ENCODE peak calls at places on chromosomes 3 and 15, in eight cellular contexts. C is spleen; W is CD4-positive, alpha-beta memory T cell; L is thoracic aorta; E is mesendoderm; Z is neuronal stem cell; R is Peyer's patch; O is hepatocyte. S is an unnamed sample.
A peak's percentile ranks its signal among the peaks of the same experiment; 100 is the strongest.

GRCh38 chr3:2847062-2847841 is 262.9 kb downstream of the IL5RA start:
- DNase-seq in C (no peak), W (no peak), L (no peak), E (no peak), Z (no peak), R (no peak), O (no peak), S (no peak)

GRCh38 chr3:193796089-193796488 is 203.1 kb downstream of the OPA1 start:
- DNase-seq in C (no peak), W (no peak), L (no peak), E (no peak), Z (no peak), R (no peak), O (no peak), S (no peak)

GRCh38 chr15:26974120-26974780 is 3.3 kb downstream of the GABRG3 start:
- DNase-seq in C (no peak), W (no peak), L (no peak), E (peak; percentile 69), Z (peak; percentile 37), R (no peak), O (peak; percentile 57), S (no peak)

GRCh38 chr3:27880969-27881892 is 159.1 kb upstream of the EOMES start:
- DNase-seq in C (peak; percentile 72), W (peak; percentile 65), L (no peak), E (peak; percentile 81), Z (no peak), R (peak; percentile 81), O (no peak), S (no peak)

GRCh38 chr3:28268989-28269388 is 27.6 kb downstream of the CMC1 start:
- DNase-seq in C (no peak), W (no peak), L (no peak), E (no peak), Z (no peak), R (no peak), O (no peak), S (no peak)

GRCh38 chr3:51621091-51621892 is 49.8 kb upstream of the TEX264 start:
- DNase-seq in C (no peak), W (no peak), L (no peak), E (peak; percentile 5), Z (no peak), R (no peak), O (no peak), S (no peak)

GRCh38 chr3:148008591-148008990 is 599.4 kb downstream of the ZIC1 start:
- DNase-seq in C (no peak), W (no peak), L (no peak), E (peak; percentile 75), Z (no peak), R (no peak), O (no peak), S (no peak)

GRCh38 chr3:13546667-13547171 is 2.2 kb upstream of the FBLN2 start:
- DNase-seq in C (no peak), W (no peak), L (no peak), E (peak; percentile 98), Z (no peak), R (no peak), O (peak; percentile 60), S (no peak)

GRCh38 chr3:55596212-55596611 is 109.1 kb upstream of the WNT5A start:
- DNase-seq in C (no peak), W (no peak), L (no peak), E (no peak), Z (no peak), R (no peak), O (no peak), S (no peak)

GRCh38 chr3:195802261-195802701 is 9.4 kb downstream of the MUC4 start:
- DNase-seq in C (peak; percentile 63), W (no peak), L (no peak), E (no peak), Z (no peak), R (peak; percentile 54), O (no peak), S (no peak)

GRCh38 chr15:96947830-96948229 is 617.3 kb downstream of the NR2F2 start:
- DNase-seq in C (no peak), W (no peak), L (no peak), E (peak; percentile 74), Z (peak; percentile 38), R (no peak), O (peak; percentile 44), S (no peak)

GRCh38 chr3:46423588-46423987 is 16.5 kb downstream of the CCRL2 start:
- DNase-seq in C (no peak), W (no peak), L (no peak), E (no peak), Z (no peak), R (no peak), O (no peak), S (no peak)

GRCh38 chr15:77030042-77030927 is 35.4 kb downstream of the PSTPIP1 start:
- DNase-seq in C (peak; percentile 78), W (no peak), L (no peak), E (no peak), Z (no peak), R (peak; percentile 59), O (no peak), S (no peak)

GRCh38 chr15:93378547-93378946 is 289.5 kb upstream of the RGMA start:
- DNase-seq in C (no peak), W (no peak), L (no peak), E (no peak), Z (no peak), R (no peak), O (no peak), S (no peak)

GRCh38 chr3:174046311-174046710 is 648.8 kb downstream of the NLGN1 start:
- DNase-seq in C (no peak), W (no peak), L (no peak), E (peak; percentile 60), Z (no peak), R (no peak), O (peak; percentile 42), S (no peak)

GRCh38 chr15:62691008-62691407 is 351.5 kb upstream of the TPM1 start:
- DNase-seq in C (no peak), W (no peak), L (no peak), E (no peak), Z (no peak), R (no peak), O (no peak), S (no peak)

GRCh38 chr15:40379853-40380252 is 2.7 kb upstream of the KNSTRN start:
- DNase-seq in C (no peak), W (no peak), L (peak; percentile 54), E (peak; percentile 44), Z (no peak), R (no peak), O (peak; percentile 68), S (no peak)

GRCh38 chr3:82807781-82808180 is 1046.3 kb upstream of the GBE1 start:
- DNase-seq in C (peak; percentile 66), W (no peak), L (no peak), E (no peak), Z (no peak), R (no peak), O (no peak), S (no peak)

GRCh38 chr3:188584958-188585689 is 431.2 kb downstream of the LPP start:
- DNase-seq in C (no peak), W (no peak), L (no peak), E (peak; percentile 53), Z (no peak), R (no peak), O (no peak), S (no peak)

GRCh38 chr3:73056365-73057150 is 4.9 kb upstream of the EBLN2 start:
- DNase-seq in C (no peak), W (peak; percentile 28), L (no peak), E (peak; percentile 57), Z (no peak), R (no peak), O (peak; percentile 19), S (peak; percentile 58)

GRCh38 chr15:59678620-59679019 is 10.5 kb downstream of the BNIP2 start:
- DNase-seq in C (no peak), W (no peak), L (no peak), E (no peak), Z (no peak), R (no peak), O (no peak), S (no peak)
- H3K36me3 ChIP-seq in C (peaks cover 82% of the 10 kb centered on the region), W (peaks cover 63% of the 10 kb centered on the region), L (peaks cover 68% of the 10 kb centered on the region), E (peaks cover 5% of the 10 kb centered on the region), Z (peaks cover 97% of the 10 kb centered on the region), R (peaks cover 85% of the 10 kb centered on the region), O (no peaks in the 10 kb centered on the region), S (peaks cover 84% of the 10 kb centered on the region)

GRCh38 chr15:85415779-85416178 is 35.4 kb downstream of the AKAP13 start:
- DNase-seq in C (no peak), W (no peak), L (no peak), E (no peak), Z (no peak), R (no peak), O (no peak), S (no peak)
- H3K4me1 ChIP-seq in C (peaks cover 38% of the 10 kb centered on the region), W (peaks cover 39% of the 10 kb centered on the region), L (peaks cover 9% of the 10 kb centered on the region), E (peaks cover 3% of the 10 kb centered on the region), Z (peaks cover 6% of the 10 kb centered on the region), R (no peaks in the 10 kb centered on the region), O (peaks cover 25% of the 10 kb centered on the region), S (peaks cover 26% of the 10 kb centered on the region)

GRCh38 chr15:64633332-64633731 is 142.1 kb downstream of the RBPMS2 start:
- DNase-seq in C (no peak), W (no peak), L (no peak), E (no peak), Z (no peak), R (peak; percentile 37), O (no peak), S (no peak)

GRCh38 chr15:64634020-64634419 is 141.4 kb downstream of the RBPMS2 start:
- DNase-seq in C (no peak), W (peak; percentile 42), L (no peak), E (peak; percentile 72), Z (peak; percentile 15), R (peak; percentile 76), O (no peak), S (peak; percentile 66)

GRCh38 chr15:64635486-64635815 is 139.9 kb downstream of the RBPMS2 start:
- DNase-seq in C (no peak), W (no peak), L (no peak), E (peak; percentile 69), Z (peak; percentile 6), R (peak; percentile 69), O (peak; percentile 66), S (no peak)

GRCh38 chr15:64636101-64636500 is 139.3 kb downstream of the RBPMS2 start:
- DNase-seq in C (no peak), W (no peak), L (no peak), E (peak; percentile 51), Z (peak; percentile 11), R (no peak), O (no peak), S (no peak)

GRCh38 chr15:64634576-64635485 is 140.6 kb downstream of the RBPMS2 start:
- DNase-seq in C (no peak), W (peak; percentile 21), L (no peak), E (peak; percentile 99), Z (peak; percentile 71), R (no peak), O (peak; percentile 50), S (no peak)
- H3K27ac ChIP-seq in C (peak overlapping the region; percentile 38), W (peak overlapping the region; percentile 56), L (no peak overlapping the region), E (peak overlapping the region; percentile 22), Z (peak overlapping the region; percentile 83), R (peak overlapping the region; percentile 50), O (peak overlapping the region; percentile 85), S (peak overlapping the region; percentile 62)

DNA sequence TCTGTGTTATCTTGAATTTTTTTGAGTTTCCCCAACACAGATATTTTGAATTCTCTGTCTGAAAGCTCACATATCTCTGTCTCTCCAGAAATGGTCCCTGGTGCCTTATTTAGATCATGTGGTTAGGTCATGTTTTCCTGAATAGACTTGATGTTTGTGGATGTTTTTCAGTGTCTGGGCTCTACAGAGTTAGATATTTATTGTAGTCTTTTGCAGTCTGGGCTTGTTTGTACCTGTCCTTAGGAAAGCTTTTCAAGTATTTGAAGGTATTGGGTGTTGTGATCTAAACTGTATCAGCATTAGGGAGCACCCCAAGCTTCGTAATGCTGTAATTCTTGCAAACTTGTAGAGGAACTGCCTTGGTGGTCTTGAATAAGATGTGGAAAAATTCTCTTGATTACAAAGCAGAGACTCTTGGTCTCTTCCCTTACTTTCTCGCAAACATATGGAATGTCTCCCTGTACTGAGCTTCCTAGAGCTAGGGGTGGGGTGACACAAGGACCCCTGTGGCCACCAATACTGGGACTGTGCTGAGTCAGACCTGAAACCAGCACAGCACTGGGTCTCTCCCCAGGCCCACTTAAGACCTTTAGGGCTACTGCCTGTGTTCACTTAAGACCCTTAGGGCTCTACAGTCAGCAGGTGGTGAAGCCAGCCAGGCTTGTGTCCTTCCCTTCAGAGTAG is 26.5 kb downstream of the TM4SF18 start:
- DNase-seq in C (no peak), W (no peak), L (no peak), E (no peak), Z (no peak), R (no peak), O (no peak), S (no peak)
- H3K36me3 ChIP-seq in C (no peaks in the 10 kb centered on the region), W (no peaks in the 10 kb centered on the region), L (no peaks in the 10 kb centered on the region), E (no peaks in the 10 kb centered on the region), Z (no peaks in the 10 kb centered on the region), R (no peaks in the 10 kb centered on the region), O (no peaks in the 10 kb centered on the region), S (no peaks in the 10 kb centered on the region)

S was measured in CD4-positive, CD25-positive, alpha-beta regulatory T cell.